ENCODE peak calls at places on chromosomes 2 and 18, in seven cellular contexts. R is CD8-positive, alpha-beta T cell; W is esophagus squamous epithelium; N is AG09309; M is Calu3; Z is HFF-Myc; Y is PC-3. S is an unnamed sample.

GRCh38 chr18:24497052-24497754 is 36.8 kb downstream of the HRH4 start:
- DNase-seq in R (no peak), W (no peak), N (peak; percentile 50), M (no peak), Z (peak; percentile 63), Y (no peak), S (no peak)

GRCh38 chr2:236177604-236177966 is 9.4 kb upstream of the GBX2 start:
- DNase-seq in R (no peak), W (no peak), N (no peak), M (no peak), Z (no peak), Y (peak; percentile 49), S (no peak)

GRCh38 chr2:88329815-88330603 is 122.5 kb downstream of the FOXI3 start:
- DNase-seq in R (no peak), W (no peak), N (peak; percentile 2), M (peak; percentile 83), Z (no peak), Y (peak; percentile 48), S (no peak)

GRCh38 chr18:48166971-48167370 is 236.5 kb upstream of the SMAD2 start:
- DNase-seq in R (no peak), W (no peak), N (no peak), M (no peak), Z (no peak), Y (no peak), S (no peak)

GRCh38 chr2:200654823-200655222 is 69.0 kb downstream of the AOX1 start:
- DNase-seq in R (no peak), W (no peak), N (no peak), M (no peak), Z (no peak), Y (no peak), S (no peak)

GRCh38 chr2:61906187-61906470 is 655 bp downstream of the COMMD1 start:
- DNase-seq in R (no peak), W (no peak), N (no peak), M (no peak), Z (no peak), Y (no peak), S (no peak)

GRCh38 chr2:207352978-207353377 is 176.8 kb upstream of the CREB1 start:
- DNase-seq in R (no peak), W (no peak), N (no peak), M (no peak), Z (peak; percentile 11), Y (no peak), S (no peak)

GRCh38 chr2:10544252-10544651 is 96.1 kb upstream of the ODC1 start:
- DNase-seq in R (peak; percentile 2), W (no peak), N (no peak), M (no peak), Z (no peak), Y (no peak), S (no peak)

GRCh38 chr2:75602724-75603342 is 42.1 kb upstream of the EVA1A start:
- DNase-seq in R (no peak), W (no peak), N (peak; percentile 82), M (no peak), Z (peak; percentile 83), Y (peak; percentile 86), S (peak; percentile 79)

GRCh38 chr2:7987992-7988391 is 693.9 kb upstream of the ID2 start:
- DNase-seq in R (no peak), W (no peak), N (no peak), M (no peak), Z (no peak), Y (no peak), S (no peak)

GRCh38 chr2:182980115-182980514 is 58.1 kb downstream of the NCKAP1 start:
- DNase-seq in R (no peak), W (no peak), N (peak; percentile 11), M (no peak), Z (peak; percentile 4), Y (peak; percentile 69), S (peak; percentile 3)

GRCh38 chr18:53605198-53605597 is 619.3 kb downstream of the MBD2 start:
- DNase-seq in R (no peak), W (no peak), N (no peak), M (no peak), Z (no peak), Y (no peak), S (no peak)

GRCh38 chr2:156649596-156649995 is 213.4 kb downstream of the GPD2 start:
- DNase-seq in R (no peak), W (no peak), N (no peak), M (no peak), Z (no peak), Y (no peak), S (no peak)

GRCh38 chr2:150485114-150485870 is 2.2 kb downstream of the RND3 start:
- DNase-seq in R (no peak), W (no peak), N (no peak), M (peak; percentile 84), Z (no peak), Y (peak; percentile 73), S (no peak)

GRCh38 chr2:80030135-80030534 is 274.4 kb downstream of the LRRTM1 start:
- DNase-seq in R (no peak), W (no peak), N (no peak), M (no peak), Z (no peak), Y (no peak), S (no peak)

GRCh38 chr2:130393318-130393910 is 37.6 kb downstream of the PTPN18 start:
- DNase-seq in R (no peak), W (no peak), N (no peak), M (no peak), Z (no peak), Y (peak; percentile 45), S (no peak)

GRCh38 chr2:190657474-190658252 is 8.8 kb downstream of the NAB1 start:
- DNase-seq in R (no peak), W (no peak), N (no peak), M (no peak), Z (no peak), Y (no peak), S (no peak)

GRCh38 chr2:223324402-223324801 is 272.4 kb downstream of the KCNE4 start:
- DNase-seq in R (no peak), W (no peak), N (no peak), M (no peak), Z (no peak), Y (no peak), S (no peak)

GRCh38 chr2:219739866-219740440 is 112.5 kb downstream of the SLC4A3 start:
- DNase-seq in R (no peak), W (no peak), N (no peak), M (no peak), Z (no peak), Y (no peak), S (no peak)

GRCh38 chr2:46615555-46616487 is 136.5 kb downstream of the TMEM247 start:
- DNase-seq in R (no peak), W (no peak), N (no peak), M (no peak), Z (no peak), Y (peak; percentile 23), S (no peak)
- TF ChIP-seq CTCF in R (no peak), W (no peak), N (no peak), M (no peak), Z (no peak), Y (peak; percentile 57), S (peak; percentile 33)

DNA sequence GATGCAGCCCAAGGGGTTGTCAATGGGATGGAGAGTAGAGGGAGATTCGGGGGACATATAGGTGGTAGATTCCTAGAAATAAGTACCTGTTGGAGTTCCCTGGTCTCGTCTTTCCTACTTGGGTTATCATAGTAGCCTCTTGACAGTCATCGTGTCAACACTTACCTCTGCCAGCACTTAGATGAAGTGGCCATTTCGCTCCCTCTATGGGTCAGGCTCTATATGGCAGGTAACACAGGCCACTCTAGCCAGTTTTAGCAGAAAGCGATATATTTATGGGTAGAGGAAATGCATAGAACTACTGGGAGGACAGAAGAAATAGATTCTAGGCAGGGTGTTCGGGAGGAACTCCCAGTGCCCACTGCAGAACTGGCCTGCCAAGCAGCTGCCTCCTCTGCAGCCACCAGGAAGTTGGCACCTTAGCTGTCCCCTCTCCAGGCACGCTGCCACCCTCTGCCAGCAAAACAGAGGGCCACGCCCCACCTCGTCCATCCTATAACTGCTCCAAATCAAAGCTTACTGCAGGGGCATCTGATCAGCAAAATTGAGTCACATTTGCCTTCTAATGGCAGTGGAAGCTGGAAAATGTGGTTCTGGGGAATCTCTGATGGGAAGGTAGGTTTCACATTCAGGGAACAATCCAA is 181.3 kb downstream of the INSIG2 start:
- DNase-seq in R (no peak), W (no peak), N (no peak), M (peak; percentile 24), Z (no peak), Y (peak; percentile 60), S (no peak)
- TF ChIP-seq CTCF in R (no peak), W (no peak), N (no peak), M (peak; percentile 34), Z (peak; percentile 28), Y (peak; percentile 78), S (no peak)

GRCh38 chr2:100291152-100291970 is 30.9 kb downstream of the LONRF2 start:
- DNase-seq in R (no peak), W (no peak), N (peak; percentile 87), M (peak; percentile 85), Z (peak; percentile 96), Y (peak; percentile 92), S (peak; percentile 73)

GRCh38 chr2:100293341-100294161 is 28.8 kb downstream of the LONRF2 start:
- DNase-seq in R (no peak), W (no peak), N (no peak), M (no peak), Z (no peak), Y (peak; percentile 51), S (no peak)

GRCh38 chr2:100294162-100294497 is 28.2 kb downstream of the LONRF2 start:
- DNase-seq in R (no peak), W (no peak), N (no peak), M (no peak), Z (no peak), Y (no peak), S (no peak)

GRCh38 chr2:100290718-100291151 is 31.6 kb downstream of the LONRF2 start:
- DNase-seq in R (no peak), W (no peak), N (no peak), M (no peak), Z (no peak), Y (no peak), S (no peak)

GRCh38 chr2:100292022-100292580 is 30.2 kb downstream of the LONRF2 start:
- DNase-seq in R (no peak), W (no peak), N (peak; percentile 55), M (peak; percentile 63), Z (peak; percentile 81), Y (peak; percentile 82), S (peak; percentile 19)
- TF ChIP-seq CTCF in R (no peak), W (no peak), N (no peak), M (no peak), Z (no peak), Y (peak; percentile 35), S (no peak)

GRCh38 chr2:148966432-148966758 is 72.1 kb upstream of the LYPD6B start:
- DNase-seq in R (no peak), W (no peak), N (no peak), M (no peak), Z (no peak), Y (no peak), S (no peak)

GRCh38 chr2:148967056-148967455 is 71.4 kb upstream of the LYPD6B start:
- DNase-seq in R (no peak), W (no peak), N (no peak), M (no peak), Z (no peak), Y (no peak), S (no peak)

GRCh38 chr2:148968776-148969175 is 69.7 kb upstream of the LYPD6B start:
- DNase-seq in R (no peak), W (no peak), N (no peak), M (no peak), Z (no peak), Y (no peak), S (no peak)

GRCh38 chr2:148965596-148966431 is 72.7 kb upstream of the LYPD6B start:
- DNase-seq in R (no peak), W (no peak), N (no peak), M (no peak), Z (no peak), Y (no peak), S (no peak)

GRCh38 chr2:148967484-148967883 is 71.0 kb upstream of the LYPD6B start:
- DNase-seq in R (no peak), W (no peak), N (no peak), M (no peak), Z (no peak), Y (no peak), S (no peak)
- TF ChIP-seq CTCF in R (no peak), W (no peak), N (peak; percentile 10), M (no peak), Z (no peak), Y (no peak), S (no peak)

S was measured in AG09319.